ENCODE peak calls at places on chromosomes 12 and 14, in six cellular contexts. G is MCF 10A; Z is HCEC 1CT; P is H4; X is NCI-H2171 treated with DMSO at 0.1 percent for 48 hours; A is stimulated activated naive CD8-positive, alpha-beta T cell treated with anti-CD3 and anti-CD28 coated beads, Interleukin-15, amount 100 ng/mL, for 72 hours. U is an unnamed sample.

GRCh38 chr12:76460807-76461206 is 98.8 kb downstream of the OSBPL8 start:
- DNase-seq in G (no peak), Z (no peak), P (no peak), X (no peak), A (no peak), U (no peak)

GRCh38 chr14:29749327-29749726 is 178.3 kb downstream of the PRKD1 start:
- DNase-seq in G (peak; percentile 48), Z (peak; percentile 89), P (peak; percentile 71), X (no peak), A (no peak), U (no peak)

GRCh38 chr12:56119361-56119796 is 1.3 kb downstream of the ZC3H10 start:
- DNase-seq in G (peak; percentile 95), Z (peak; percentile 87), P (peak; percentile 91), X (peak; percentile 87), A (peak; percentile 37), U (peak; percentile 86)

GRCh38 chr12:119176267-119177055 is 2.3 kb upstream of the HSPB8 start:
- DNase-seq in G (peak; percentile 74), Z (peak; percentile 41), P (peak; percentile 95), X (peak; percentile 49), A (no peak), U (peak; percentile 40)

GRCh38 chr12:125424909-125425308 is 359.7 kb downstream of the AACS start:
- DNase-seq in G (no peak), Z (no peak), P (no peak), X (no peak), A (no peak), U (no peak)

GRCh38 chr12:19826988-19827550 is 387.8 kb downstream of the AEBP2 start:
- DNase-seq in G (peak; percentile 15), Z (no peak), P (no peak), X (no peak), A (no peak), U (no peak)

GRCh38 chr12:26473291-26473690 is 277.9 kb downstream of the SSPN start:
- DNase-seq in G (no peak), Z (peak; percentile 6), P (no peak), X (no peak), A (no peak), U (no peak)

GRCh38 chr12:115011703-115012102 is 327.7 kb upstream of the TBX3 start:
- DNase-seq in G (no peak), Z (no peak), P (no peak), X (no peak), A (no peak), U (no peak)

GRCh38 chr14:69615471-69616407 is 4.3 kb downstream of the SUSD6 start:
- DNase-seq in G (peak; percentile 52), Z (peak; percentile 51), P (peak; percentile 64), X (peak; percentile 90), A (no peak), U (no peak)

GRCh38 chr12:88833641-88834116 is 253.4 kb upstream of the KITLG start:
- DNase-seq in G (no peak), Z (peak; percentile 39), P (peak; percentile 5), X (no peak), A (no peak), U (no peak)

GRCh38 chr12:123397400-123397799 is 13.5 kb downstream of the KMT5A start:
- DNase-seq in G (no peak), Z (no peak), P (no peak), X (no peak), A (no peak), U (no peak)

GRCh38 chr12:104546575-104546974 is 89.8 kb downstream of the CHST11 start:
- DNase-seq in G (no peak), Z (no peak), P (no peak), X (no peak), A (no peak), U (no peak)

GRCh38 chr12:109731231-109731731 is 17.7 kb downstream of the FAM222A start:
- DNase-seq in G (no peak), Z (no peak), P (no peak), X (no peak), A (no peak), U (no peak)

GRCh38 chr12:50924131-50924438 is 28.3 kb upstream of the HIGD1C start:
- DNase-seq in G (no peak), Z (peak; percentile 7), P (no peak), X (peak; percentile 57), A (peak; percentile 20), U (no peak)

GRCh38 chr14:30876692-30877091 is 2.3 kb downstream of the COCH start:
- DNase-seq in G (no peak), Z (no peak), P (no peak), X (no peak), A (no peak), U (no peak)